ENCODE peak calls at places on chromosome 18, in eight cellular contexts. X is tibial artery, B is astrocyte, J is neuronal stem cell, W is uterus, M is IMR-90, T is mammary epithelial cell, P is neural progenitor cell. U is an unnamed sample.

GRCh38 chr18:22538463-22538862 is 120.7 kb upstream of the CTAGE1 start:
- DNase-seq in X (peak; percentile 79), B (no peak), J (no peak), W (peak; percentile 45), M (no peak), T (no peak), P (no peak), U (no peak)

GRCh38 chr18:48782381-48782841 is 168.4 kb downstream of the SMAD7 start:
- DNase-seq in X (peak; percentile 78), B (no peak), J (no peak), W (no peak), M (no peak), T (no peak), P (no peak), U (no peak)

GRCh38 chr18:47750889-47751423 is 179.5 kb downstream of the SMAD2 start:
- DNase-seq in X (no peak), B (no peak), J (no peak), W (no peak), M (no peak), T (no peak), P (no peak), U (no peak)

GRCh38 chr18:48766487-48766886 is 184.3 kb downstream of the SMAD7 start:
- DNase-seq in X (no peak), B (no peak), J (no peak), W (no peak), M (no peak), T (no peak), P (no peak), U (no peak)

GRCh38 chr18:9117980-9118841 is 15.7 kb downstream of the NDUFV2 start:
- DNase-seq in X (no peak), B (no peak), J (no peak), W (no peak), M (no peak), T (peak; percentile 52), P (no peak), U (no peak)

GRCh38 chr18:12880532-12880892 is 3.5 kb downstream of the PTPN2 start:
- DNase-seq in X (no peak), B (no peak), J (no peak), W (no peak), M (no peak), T (no peak), P (no peak), U (no peak)

GRCh38 chr18:55510809-55511208 is 77.2 kb downstream of the TCF4 start:
- DNase-seq in X (peak; percentile 25), B (peak; percentile 83), J (no peak), W (peak; percentile 42), M (peak; percentile 92), T (no peak), P (no peak), U (no peak)

GRCh38 chr18:46413684-46414083 is 243.3 kb downstream of the LOXHD1 start:
- DNase-seq in X (no peak), B (no peak), J (no peak), W (no peak), M (peak; percentile 5), T (no peak), P (no peak), U (no peak)

GRCh38 chr18:44938396-44939036 is 257.8 kb downstream of the SETBP1 start:
- DNase-seq in X (no peak), B (no peak), J (no peak), W (no peak), M (no peak), T (no peak), P (peak; percentile 48), U (no peak)

GRCh38 chr18:31942301-31942998 is 478 bp downstream of the TRAPPC8 start:
- DNase-seq in X (peak; percentile 25), B (peak; percentile 54), J (no peak), W (peak; percentile 19), M (peak; percentile 54), T (peak; percentile 67), P (peak; percentile 88), U (peak; percentile 26)

GRCh38 chr18:3554091-3554601 is 104.2 kb downstream of the TGIF1 start:
- DNase-seq in X (no peak), B (peak; percentile 8), J (peak; percentile 51), W (no peak), M (no peak), T (no peak), P (peak; percentile 81), U (no peak)

GRCh38 chr18:63207825-63208224 is 111.7 kb downstream of the BCL2 start:
- DNase-seq in X (no peak), B (no peak), J (no peak), W (no peak), M (no peak), T (no peak), P (no peak), U (no peak)

GRCh38 chr18:4394700-4395099 is 60.4 kb downstream of the DLGAP1 start:
- DNase-seq in X (no peak), B (no peak), J (no peak), W (no peak), M (no peak), T (no peak), P (no peak), U (no peak)

GRCh38 chr18:2240311-2240705 is 331.0 kb downstream of the METTL4 start:
- DNase-seq in X (no peak), B (peak; percentile 48), J (no peak), W (no peak), M (peak; percentile 12), T (no peak), P (no peak), U (no peak)
- H3K27ac ChIP-seq in X (no peak overlapping the region), B (peak overlapping the region; percentile 65), J (no peak overlapping the region), W (no peak overlapping the region), M (peak overlapping the region; percentile 40), T (no peak overlapping the region), P (no peak overlapping the region), U (no peak overlapping the region)

GRCh38 chr18:78427081-78427480 is 552.5 kb upstream of the SALL3 start:
- DNase-seq in X (no peak), B (no peak), J (no peak), W (no peak), M (no peak), T (no peak), P (no peak), U (no peak)

GRCh38 chr18:78431606-78432005 is 548.0 kb upstream of the SALL3 start:
- DNase-seq in X (no peak), B (no peak), J (no peak), W (no peak), M (no peak), T (no peak), P (peak; percentile 46), U (no peak)

GRCh38 chr18:78423776-78424175 is 555.8 kb upstream of the SALL3 start:
- DNase-seq in X (no peak), B (no peak), J (no peak), W (no peak), M (no peak), T (no peak), P (no peak), U (no peak)

GRCh38 chr18:78430171-78430857 is 549.3 kb upstream of the SALL3 start:
- DNase-seq in X (no peak), B (no peak), J (no peak), W (no peak), M (no peak), T (no peak), P (no peak), U (no peak)

DNA sequence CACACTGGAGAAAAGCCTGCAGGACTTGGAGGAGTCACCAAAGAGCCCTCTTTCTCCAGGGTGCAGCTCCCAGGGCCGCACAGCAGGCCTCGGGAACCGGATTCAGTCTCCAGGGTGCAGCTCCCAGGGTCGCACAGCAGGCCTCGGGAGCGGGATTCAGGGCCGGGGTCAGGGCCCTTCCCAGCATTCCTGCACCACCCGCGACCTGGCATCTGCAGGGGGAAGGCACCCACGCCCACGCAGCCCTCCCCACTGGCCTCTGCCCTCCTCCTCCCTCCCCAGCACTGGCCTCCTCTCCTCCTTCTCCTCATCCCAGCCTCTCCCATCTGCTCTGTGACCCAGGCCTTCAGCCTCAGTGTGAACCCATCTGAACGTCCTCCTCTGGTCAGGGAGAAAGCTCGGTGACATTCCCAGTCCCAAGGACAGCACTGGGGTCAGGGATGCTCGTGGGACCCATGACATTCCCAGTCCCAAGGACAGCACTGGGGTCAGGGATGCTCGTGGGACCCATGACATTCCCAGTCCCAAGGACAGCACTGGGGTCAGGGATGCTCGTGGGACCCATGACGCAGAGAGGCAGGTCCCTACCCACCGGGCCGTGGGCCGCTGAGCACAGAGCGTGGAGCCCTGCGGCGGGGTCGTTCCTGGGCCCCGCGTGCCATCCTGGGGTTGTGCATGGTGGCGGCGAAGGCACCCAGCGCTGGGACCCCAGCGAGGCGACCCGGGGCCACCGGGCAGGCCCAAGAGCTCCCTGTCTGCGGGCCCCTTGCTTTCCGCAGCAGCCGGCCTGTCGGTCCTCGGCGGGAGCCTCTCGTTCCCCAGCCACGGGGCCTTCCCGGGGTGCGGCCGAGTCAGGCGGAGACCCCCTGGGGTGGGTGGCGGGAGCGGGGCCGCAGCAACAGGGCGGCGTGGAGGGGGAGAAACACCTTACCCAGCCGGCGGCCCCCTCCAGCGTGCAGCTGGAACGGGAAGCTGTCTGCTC is 550.2 kb upstream of the SALL3 start:
- DNase-seq in X (no peak), B (no peak), J (no peak), W (no peak), M (no peak), T (no peak), P (no peak), U (no peak)
- H3K27me3 ChIP-seq in X (peaks cover 3% of the 10 kb centered on the region), B (no peaks in the 10 kb centered on the region), J (no peaks in the 10 kb centered on the region), W (no peaks in the 10 kb centered on the region), M (no peaks in the 10 kb centered on the region), T (no peaks in the 10 kb centered on the region), P (no peaks in the 10 kb centered on the region), U (no peaks in the 10 kb centered on the region)

GRCh38 chr18:78889250-78889649 is 90.4 kb upstream of the SALL3 start:
- DNase-seq in X (no peak), B (no peak), J (no peak), W (no peak), M (no peak), T (no peak), P (no peak), U (no peak)

GRCh38 chr18:78878335-78878734 is 101.3 kb upstream of the SALL3 start:
- DNase-seq in X (no peak), B (no peak), J (no peak), W (no peak), M (no peak), T (no peak), P (no peak), U (no peak)

GRCh38 chr18:78882585-78882984 is 97.0 kb upstream of the SALL3 start:
- DNase-seq in X (no peak), B (no peak), J (no peak), W (no peak), M (no peak), T (no peak), P (no peak), U (no peak)

GRCh38 chr18:78884502-78884901 is 95.1 kb upstream of the SALL3 start:
- DNase-seq in X (no peak), B (no peak), J (no peak), W (no peak), M (no peak), T (no peak), P (no peak), U (no peak)

DNA sequence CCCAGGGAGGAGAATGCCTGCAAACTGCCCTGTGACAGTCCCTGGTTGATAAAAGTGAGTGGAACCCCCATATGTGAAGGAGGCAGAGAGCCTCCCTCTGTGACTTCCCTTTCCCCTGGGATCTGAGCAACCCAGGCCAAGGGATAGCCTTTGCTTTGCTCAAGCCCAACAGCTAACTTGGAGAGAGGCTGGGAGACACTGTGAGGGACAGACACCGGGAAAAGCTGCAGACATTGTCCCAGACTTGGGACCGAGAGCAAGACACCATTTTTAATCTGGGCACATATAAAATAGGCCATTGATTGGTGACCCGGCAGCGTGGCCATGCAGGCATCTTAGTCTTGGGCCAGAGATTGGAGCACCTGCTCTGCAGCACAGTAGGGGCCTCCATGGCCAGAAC is 96.1 kb upstream of the SALL3 start:
- DNase-seq in X (no peak), B (no peak), J (no peak), W (no peak), M (no peak), T (no peak), P (no peak), U (no peak)
- H3K9me3 ChIP-seq in X (peaks cover 19% of the 10 kb centered on the region), B (peaks cover 12% of the 10 kb centered on the region), J (peaks cover 6% of the 10 kb centered on the region), W (no peaks in the 10 kb centered on the region), M (peaks cover 18% of the 10 kb centered on the region), T (peaks cover 28% of the 10 kb centered on the region), P (peaks cover 9% of the 10 kb centered on the region), U (peaks cover 5% of the 10 kb centered on the region)

GRCh38 chr18:76952747-76953146 is 130.4 kb downstream of the ZNF236 start:
- DNase-seq in X (no peak), B (no peak), J (no peak), W (no peak), M (no peak), T (no peak), P (no peak), U (no peak)
- H3K27ac ChIP-seq in X (no peak overlapping the region), B (no peak overlapping the region), J (no peak overlapping the region), W (peak overlapping the region; percentile 67), M (no peak overlapping the region), T (no peak overlapping the region), P (no peak overlapping the region), U (no peak overlapping the region)

U was measured in effector memory CD4-positive, alpha-beta T cell.